ENCODE peak calls at places on chromosomes 13 and 19, in six cellular contexts. One of them, this sample, is unnamed.

GRCh38 chr19:39941615-39942507 is 7.4 kb upstream of the FCGBP start:
- DNase-seq in left lung: no peak
- DNase-seq in A549: no peak
- DNase-seq in WTC11: no peak
- DNase-seq in nephron progenitor cell: no peak
- DNase-seq in tibial nerve: peak
- DNase-seq in this sample: no peak

GRCh38 chr19:33773704-33774624 is 22.7 kb upstream of the KCTD15 start:
- DNase-seq in A549: no peak
- DNase-seq in left lung: no peak
- DNase-seq in WTC11: no peak
- DNase-seq in tibial nerve: no peak
- DNase-seq in nephron progenitor cell: no peak
- DNase-seq in this sample: no peak

GRCh38 chr19:18605196-18605545 is 1.4 kb downstream of the CRLF1 start:
- DNase-seq in tibial nerve: no peak
- DNase-seq in left lung: no peak
- DNase-seq in nephron progenitor cell: no peak
- DNase-seq in A549: no peak
- DNase-seq in WTC11: no peak
- DNase-seq in this sample: no peak

GRCh38 chr13:110520431-110521295 is 40.9 kb downstream of the RAB20 start:
- DNase-seq in left lung: peak
- DNase-seq in tibial nerve: peak
- DNase-seq in nephron progenitor cell: no peak
- DNase-seq in A549: no peak
- DNase-seq in WTC11: no peak
- DNase-seq in this sample: no peak

GRCh38 chr19:50912727-50913716 is 1.8 kb upstream of the KLK4 start:
- DNase-seq in nephron progenitor cell: no peak
- DNase-seq in A549: no peak
- DNase-seq in WTC11: no peak
- DNase-seq in tibial nerve: no peak
- DNase-seq in left lung: no peak
- DNase-seq in this sample: no peak

GRCh38 chr19:56170261-56170660 is 5.5 kb upstream of the GALP start:
- DNase-seq in left lung: peak
- DNase-seq in nephron progenitor cell: no peak
- DNase-seq in tibial nerve: no peak
- DNase-seq in A549: no peak
- DNase-seq in WTC11: no peak
- DNase-seq in this sample: no peak

GRCh38 chr19:32817252-32817912 is 52.2 kb downstream of the SLC7A9 start:
- DNase-seq in tibial nerve: no peak
- DNase-seq in A549: no peak
- DNase-seq in WTC11: no peak
- DNase-seq in nephron progenitor cell: no peak
- DNase-seq in left lung: no peak
- DNase-seq in this sample: no peak

GRCh38 chr19:46408611-46409039 is 4.7 kb downstream of the CCDC8 start:
- DNase-seq in WTC11: no peak
- DNase-seq in tibial nerve: peak
- DNase-seq in A549: no peak
- DNase-seq in left lung: peak
- DNase-seq in nephron progenitor cell: peak
- DNase-seq in this sample: peak

GRCh38 chr13:101590479-101590878 is 138.0 kb downstream of the ITGBL1 start:
- DNase-seq in left lung: no peak
- DNase-seq in A549: no peak
- DNase-seq in tibial nerve: no peak
- DNase-seq in nephron progenitor cell: no peak
- DNase-seq in WTC11: no peak
- DNase-seq in this sample: no peak

GRCh38 chr13:103140001-103140671 is 73.9 kb upstream of the SLC10A2 start:
- DNase-seq in left lung: no peak
- DNase-seq in A549: peak
- DNase-seq in nephron progenitor cell: no peak
- DNase-seq in WTC11: peak
- DNase-seq in tibial nerve: peak
- DNase-seq in this sample: no peak

GRCh38 chr13:99995503-99996176 is 14.1 kb downstream of the ZIC2 start:
- DNase-seq in A549: no peak
- DNase-seq in tibial nerve: no peak
- DNase-seq in left lung: no peak
- DNase-seq in nephron progenitor cell: no peak
- DNase-seq in WTC11: no peak
- DNase-seq in this sample: no peak

GRCh38 chr13:24627090-24627714 is 53.0 kb upstream of the ATP12A start:
- DNase-seq in tibial nerve: no peak
- DNase-seq in WTC11: peak
- DNase-seq in nephron progenitor cell: peak
- DNase-seq in A549: peak
- DNase-seq in left lung: no peak
- DNase-seq in this sample: peak

GRCh38 chr19:2247433-2248101 is 1.6 kb upstream of the AMH start:
- DNase-seq in left lung: no peak
- DNase-seq in WTC11: no peak
- DNase-seq in nephron progenitor cell: no peak
- DNase-seq in tibial nerve: no peak
- DNase-seq in A549: no peak
- DNase-seq in this sample: no peak

GRCh38 chr19:18607222-18608101 is 863 bp upstream of the CRLF1 start:
- DNase-seq in left lung: no peak
- DNase-seq in A549: no peak
- DNase-seq in WTC11: no peak
- DNase-seq in tibial nerve: no peak
- DNase-seq in nephron progenitor cell: peak
- DNase-seq in this sample: no peak

GRCh38 chr13:32314968-32315254 is 252 bp downstream of the ZAR1L start:
- DNase-seq in nephron progenitor cell: no peak
- DNase-seq in WTC11: no peak
- DNase-seq in A549: no peak
- DNase-seq in left lung: no peak
- DNase-seq in tibial nerve: peak
- DNase-seq in this sample: no peak

GRCh38 chr19:17950310-17951150 is 16.4 kb upstream of the KCNN1 start:
- DNase-seq in A549: no peak
- DNase-seq in left lung: no peak
- DNase-seq in WTC11: peak
- DNase-seq in tibial nerve: no peak
- DNase-seq in nephron progenitor cell: peak
- DNase-seq in this sample: peak

GRCh38 chr13:26529441-26529840 is 28.0 kb upstream of the WASF3 start:
- DNase-seq in nephron progenitor cell: peak
- DNase-seq in A549: no peak
- DNase-seq in left lung: no peak
- DNase-seq in WTC11: peak
- DNase-seq in tibial nerve: peak
- DNase-seq in this sample: no peak

GRCh38 chr19:13038306-13039210 is 43.3 kb downstream of the NFIX start:
- DNase-seq in A549: no peak
- DNase-seq in nephron progenitor cell: no peak
- DNase-seq in WTC11: no peak
- DNase-seq in tibial nerve: no peak
- DNase-seq in left lung: no peak
- DNase-seq in this sample: no peak

GRCh38 chr19:41708481-41708880 is at the start of gene CEACAM5:
- DNase-seq in left lung: no peak
- DNase-seq in tibial nerve: no peak
- DNase-seq in WTC11: peak
- DNase-seq in nephron progenitor cell: no peak
- DNase-seq in A549: no peak
- DNase-seq in this sample: no peak

GRCh38 chr13:111629933-111630332 is 309.5 kb downstream of the TEX29 start:
- DNase-seq in left lung: no peak
- DNase-seq in A549: no peak
- DNase-seq in WTC11: no peak
- DNase-seq in nephron progenitor cell: no peak
- DNase-seq in tibial nerve: no peak
- DNase-seq in this sample: no peak

GRCh38 chr19:49645592-49645991 is 3.6 kb downstream of the SCAF1 start:
- DNase-seq in A549: no peak
- DNase-seq in tibial nerve: no peak
- DNase-seq in nephron progenitor cell: no peak
- DNase-seq in left lung: no peak
- DNase-seq in WTC11: no peak
- DNase-seq in this sample: no peak

GRCh38 chr13:110334256-110334655 is 27.2 kb downstream of the COL4A2 start:
- DNase-seq in A549: no peak
- DNase-seq in tibial nerve: no peak
- DNase-seq in left lung: no peak
- DNase-seq in WTC11: no peak
- DNase-seq in nephron progenitor cell: no peak
- DNase-seq in this sample: no peak

GRCh38 chr19:16421982-16422381 is 49.8 kb downstream of the EPS15L1 start:
- DNase-seq in WTC11: no peak
- DNase-seq in left lung: no peak
- DNase-seq in nephron progenitor cell: no peak
- DNase-seq in tibial nerve: no peak
- DNase-seq in A549: no peak
- DNase-seq in this sample: no peak

GRCh38 chr13:77698211-77699058 is 948 bp downstream of the SLAIN1 start:
- DNase-seq in nephron progenitor cell: peak
- DNase-seq in left lung: peak
- DNase-seq in tibial nerve: peak
- DNase-seq in WTC11: peak
- DNase-seq in A549: no peak
- DNase-seq in this sample: peak
- TF ChIP-seq CTCF in nephron progenitor cell: no peak
- TF ChIP-seq CTCF in left lung: no peak
- TF ChIP-seq CTCF in tibial nerve: no peak
- TF ChIP-seq CTCF in WTC11: no peak
- TF ChIP-seq CTCF in A549: no peak
- TF ChIP-seq CTCF in this sample: no peak

GRCh38 chr19:43652546-43652874 is 12.9 kb upstream of the CADM4 start:
- DNase-seq in A549: no peak
- DNase-seq in WTC11: no peak
- DNase-seq in nephron progenitor cell: no peak
- DNase-seq in tibial nerve: no peak
- DNase-seq in left lung: no peak
- DNase-seq in this sample: no peak
- TF ChIP-seq CTCF in A549: no peak
- TF ChIP-seq CTCF in WTC11: no peak
- TF ChIP-seq CTCF in nephron progenitor cell: no peak
- TF ChIP-seq CTCF in tibial nerve: no peak
- TF ChIP-seq CTCF in left lung: no peak
- TF ChIP-seq CTCF in this sample: peak

GRCh38 chr19:23415034-23415433 is 19.8 kb upstream of the ZNF91 start:
- DNase-seq in tibial nerve: no peak
- DNase-seq in nephron progenitor cell: peak
- DNase-seq in WTC11: no peak
- DNase-seq in A549: no peak
- DNase-seq in left lung: no peak
- DNase-seq in this sample: no peak

GRCh38 chr19:23415561-23416191 is 20.4 kb upstream of the ZNF91 start:
- DNase-seq in tibial nerve: no peak
- DNase-seq in nephron progenitor cell: peak
- DNase-seq in A549: no peak
- DNase-seq in left lung: peak
- DNase-seq in WTC11: peak
- DNase-seq in this sample: peak

DNA sequence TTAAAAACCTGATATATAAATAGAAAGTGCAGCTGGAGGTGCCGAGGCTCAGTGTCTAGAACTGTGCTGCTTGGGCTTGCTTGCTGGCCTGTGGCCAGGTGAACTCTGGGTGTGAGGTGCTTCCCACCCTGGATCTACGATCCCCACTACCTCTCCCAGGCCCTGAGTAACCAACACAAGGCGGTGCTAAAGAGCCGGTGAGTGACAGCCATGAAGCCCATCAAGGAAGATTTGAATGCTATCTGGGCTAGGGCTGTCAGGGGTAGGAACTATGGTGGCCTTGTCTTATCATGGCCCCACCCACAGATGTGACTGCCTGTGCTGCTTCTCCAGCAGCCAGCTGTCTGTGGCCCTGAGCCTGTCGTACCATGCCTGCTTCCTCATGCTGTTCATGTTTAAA is 25.6 kb upstream of the ZNF91 start:
- DNase-seq in tibial nerve: no peak
- DNase-seq in nephron progenitor cell: no peak
- DNase-seq in left lung: no peak
- DNase-seq in A549: no peak
- DNase-seq in WTC11: peak
- DNase-seq in this sample: peak
- TF ChIP-seq CTCF in tibial nerve: no peak
- TF ChIP-seq CTCF in nephron progenitor cell: no peak
- TF ChIP-seq CTCF in left lung: no peak
- TF ChIP-seq CTCF in A549: no peak
- TF ChIP-seq CTCF in WTC11: no peak
- TF ChIP-seq CTCF in this sample: no peak

GRCh38 chr13:44439615-44440014 is 66.0 kb downstream of the SERP2 start:
- DNase-seq in left lung: no peak
- DNase-seq in nephron progenitor cell: no peak
- DNase-seq in WTC11: no peak
- DNase-seq in A549: no peak
- DNase-seq in tibial nerve: no peak
- DNase-seq in this sample: no peak

GRCh38 chr13:44436589-44437337 is 63.1 kb downstream of the SERP2 start:
- DNase-seq in nephron progenitor cell: peak
- DNase-seq in WTC11: peak
- DNase-seq in tibial nerve: peak
- DNase-seq in left lung: peak
- DNase-seq in A549: peak
- DNase-seq in this sample: peak

GRCh38 chr13:44437356-44438233 is 64.0 kb downstream of the SERP2 start:
- DNase-seq in A549: no peak
- DNase-seq in nephron progenitor cell: no peak
- DNase-seq in tibial nerve: no peak
- DNase-seq in WTC11: no peak
- DNase-seq in left lung: no peak
- DNase-seq in this sample: no peak

GRCh38 chr13:44440046-44440608 is 66.5 kb downstream of the SERP2 start:
- DNase-seq in A549: no peak
- DNase-seq in WTC11: no peak
- DNase-seq in nephron progenitor cell: no peak
- DNase-seq in tibial nerve: no peak
- DNase-seq in left lung: no peak
- DNase-seq in this sample: no peak

DNA sequence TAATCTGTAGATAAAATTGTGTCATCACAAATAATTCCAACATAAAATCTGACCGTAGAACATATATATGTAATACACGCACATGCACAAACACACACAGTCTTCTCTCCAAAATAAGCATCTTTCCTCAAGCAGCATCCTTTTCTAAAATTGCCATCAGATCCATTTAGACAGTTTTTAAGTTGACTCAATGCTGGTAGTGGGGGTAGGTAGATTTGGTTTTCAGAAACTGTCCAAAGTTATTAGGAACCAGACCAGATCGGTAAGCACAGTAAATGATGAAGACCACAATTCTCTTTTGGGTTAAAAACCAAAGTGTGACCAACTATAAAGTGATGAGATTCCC is 64.6 kb downstream of the SERP2 start:
- DNase-seq in A549: no peak
- DNase-seq in nephron progenitor cell: no peak
- DNase-seq in WTC11: no peak
- DNase-seq in left lung: no peak
- DNase-seq in tibial nerve: no peak
- DNase-seq in this sample: no peak
- TF ChIP-seq CTCF in A549: no peak
- TF ChIP-seq CTCF in nephron progenitor cell: no peak
- TF ChIP-seq CTCF in WTC11: no peak
- TF ChIP-seq CTCF in left lung: no peak
- TF ChIP-seq CTCF in tibial nerve: no peak
- TF ChIP-seq CTCF in this sample: peak

GRCh38 chr13:52344108-52344507 is 61.9 kb downstream of the THSD1 start:
- DNase-seq in tibial nerve: no peak
- DNase-seq in A549: no peak
- DNase-seq in nephron progenitor cell: no peak
- DNase-seq in left lung: no peak
- DNase-seq in WTC11: no peak
- DNase-seq in this sample: no peak
- TF ChIP-seq CTCF in tibial nerve: no peak
- TF ChIP-seq CTCF in A549: no peak
- TF ChIP-seq CTCF in nephron progenitor cell: no peak
- TF ChIP-seq CTCF in left lung: no peak
- TF ChIP-seq CTCF in WTC11: peak
- TF ChIP-seq CTCF in this sample: no peak